ENCODE peak calls at places on chromosomes 2 and 18, in nine cellular contexts. E is GM04503; X is iPS-NIHi11; I is CD4-positive, alpha-beta T cell; Z is NCI-H1092; K is GM10248; T is tibial artery; M is T-helper 2 cell; P is EL. B is an unnamed sample.

GRCh38 chr18:70294471-70295191 is 5.8 kb downstream of the SOCS6 start:
- DNase-seq in E (no peak), X (no peak), I (no peak), Z (no peak), K (no peak), T (no peak), M (no peak), P (no peak), B (no peak)

GRCh38 chr2:30385327-30385726 is 61.7 kb upstream of the LCLAT1 start:
- DNase-seq in E (no peak), X (peak; percentile 72), I (no peak), Z (no peak), K (no peak), T (no peak), M (no peak), P (peak; percentile 32), B (peak; percentile 13)

GRCh38 chr2:127404466-127405251 is 13.6 kb upstream of the PROC start:
- DNase-seq in E (no peak), X (no peak), I (no peak), Z (no peak), K (no peak), T (no peak), M (no peak), P (no peak), B (no peak)

GRCh38 chr2:200590090-200590489 is 4.3 kb downstream of the AOX1 start:
- DNase-seq in E (no peak), X (no peak), I (no peak), Z (no peak), K (no peak), T (peak; percentile 86), M (no peak), P (peak; percentile 25), B (no peak)

GRCh38 chr2:11411244-11411643 is 54.7 kb downstream of the E2F6 start:
- DNase-seq in E (no peak), X (no peak), I (no peak), Z (no peak), K (no peak), T (no peak), M (no peak), P (no peak), B (no peak)

GRCh38 chr2:55843096-55843991 is 80.2 kb downstream of the EFEMP1 start:
- DNase-seq in E (peak; percentile 100), X (no peak), I (no peak), Z (no peak), K (no peak), T (no peak), M (no peak), P (peak; percentile 97), B (peak; percentile 92)

GRCh38 chr18:63264871-63265270 is 54.7 kb downstream of the BCL2 start:
- DNase-seq in E (no peak), X (no peak), I (no peak), Z (peak; percentile 87), K (no peak), T (no peak), M (no peak), P (no peak), B (no peak)

GRCh38 chr2:132733119-132733518 is 63.1 kb upstream of the LYPD1 start:
- DNase-seq in E (no peak), X (no peak), I (no peak), Z (no peak), K (no peak), T (no peak), M (no peak), P (no peak), B (no peak)

GRCh38 chr2:241866896-241867631 is 2.5 kb upstream of the RTP5 start:
- DNase-seq in E (no peak), X (no peak), I (no peak), Z (no peak), K (no peak), T (no peak), M (no peak), P (no peak), B (no peak)

GRCh38 chr2:146982393-146982846 is 862.4 kb upstream of the ACVR2A start:
- DNase-seq in E (peak; percentile 83), X (no peak), I (no peak), Z (no peak), K (no peak), T (peak; percentile 71), M (no peak), P (peak; percentile 29), B (peak; percentile 81)

GRCh38 chr2:127025357-127026062 is 81.4 kb downstream of the BIN1 start:
- DNase-seq in E (peak; percentile 18), X (peak; percentile 79), I (peak; percentile 58), Z (peak; percentile 72), K (peak; percentile 61), T (peak; percentile 72), M (peak; percentile 60), P (peak; percentile 89), B (no peak)

GRCh38 chr2:9303528-9304225 is 97.1 kb downstream of the ASAP2 start:
- DNase-seq in E (no peak), X (no peak), I (no peak), Z (no peak), K (no peak), T (no peak), M (no peak), P (no peak), B (no peak)

GRCh38 chr2:152445791-152446201 is 110.8 kb downstream of the FMNL2 start:
- DNase-seq in E (peak; percentile 82), X (no peak), I (no peak), Z (no peak), K (no peak), T (peak; percentile 56), M (no peak), P (peak; percentile 90), B (peak; percentile 94)

GRCh38 chr2:85445316-85446295 is 27.1 kb downstream of the SH2D6 start:
- DNase-seq in E (peak; percentile 67), X (peak; percentile 27), I (no peak), Z (peak; percentile 9), K (no peak), T (no peak), M (no peak), P (peak; percentile 80), B (no peak)

GRCh38 chr2:233448220-233448559 is 93.9 kb downstream of the DGKD start:
- DNase-seq in E (no peak), X (peak; percentile 67), I (no peak), Z (no peak), K (no peak), T (peak; percentile 7), M (no peak), P (no peak), B (no peak)

GRCh38 chr18:56890632-56891031 is 239.5 kb downstream of the WDR7 start:
- DNase-seq in E (peak; percentile 59), X (peak; percentile 11), I (no peak), Z (no peak), K (no peak), T (no peak), M (no peak), P (peak; percentile 93), B (peak; percentile 81)

GRCh38 chr2:118062048-118062447 is 26.2 kb upstream of the INSIG2 start:
- DNase-seq in E (peak; percentile 68), X (no peak), I (no peak), Z (no peak), K (no peak), T (no peak), M (no peak), P (no peak), B (no peak)

GRCh38 chr2:225064362-225064761 is 22.1 kb upstream of the DOCK10 start:
- DNase-seq in E (no peak), X (no peak), I (no peak), Z (no peak), K (no peak), T (no peak), M (no peak), P (no peak), B (no peak)

GRCh38 chr2:157061799-157062198 is 195.7 kb upstream of the GALNT5 start:
- DNase-seq in E (no peak), X (no peak), I (no peak), Z (no peak), K (no peak), T (no peak), M (no peak), P (no peak), B (no peak)

GRCh38 chr18:51196116-51196810 is 1.2 kb downstream of the MEX3C start:
- DNase-seq in E (no peak), X (no peak), I (peak; percentile 15), Z (peak; percentile 24), K (peak; percentile 35), T (peak; percentile 51), M (peak; percentile 51), P (peak; percentile 28), B (no peak)

GRCh38 chr2:213078686-213079085 is 72.7 kb downstream of the IKZF2 start:
- DNase-seq in E (no peak), X (no peak), I (no peak), Z (no peak), K (no peak), T (no peak), M (no peak), P (no peak), B (no peak)

GRCh38 chr2:226644342-226644957 is 155.2 kb downstream of the IRS1 start:
- DNase-seq in E (no peak), X (no peak), I (no peak), Z (no peak), K (no peak), T (no peak), M (no peak), P (peak; percentile 61), B (peak; percentile 13)

GRCh38 chr2:9748586-9748985 is 94.7 kb upstream of the TAF1B start:
- DNase-seq in E (no peak), X (no peak), I (no peak), Z (no peak), K (peak; percentile 55), T (no peak), M (no peak), P (no peak), B (peak; percentile 64)

GRCh38 chr2:107072150-107072940 is 186.4 kb upstream of the ST6GAL2 start:
- DNase-seq in E (no peak), X (no peak), I (no peak), Z (no peak), K (no peak), T (no peak), M (no peak), P (peak; percentile 2), B (no peak)

GRCh38 chr2:241593271-241593670 is 34.7 kb downstream of the BOK start:
- DNase-seq in E (no peak), X (no peak), I (no peak), Z (no peak), K (no peak), T (no peak), M (no peak), P (no peak), B (no peak)

GRCh38 chr2:79860233-79861058 is 347.6 kb downstream of the CTNNA2 start:
- DNase-seq in E (peak; percentile 9), X (peak; percentile 35), I (no peak), Z (no peak), K (peak; percentile 13), T (no peak), M (no peak), P (peak; percentile 19), B (no peak)

GRCh38 chr2:231223001-231223375 is 24.6 kb downstream of the ARMC9 start:
- DNase-seq in E (no peak), X (no peak), I (no peak), Z (no peak), K (no peak), T (no peak), M (no peak), P (no peak), B (no peak)

GRCh38 chr2:135744761-135745314 is 3.2 kb downstream of the UBXN4 start:
- DNase-seq in E (no peak), X (peak; percentile 53), I (no peak), Z (no peak), K (peak; percentile 24), T (no peak), M (no peak), P (peak; percentile 56), B (peak; percentile 95)

GRCh38 chr2:120287183-120288015 is 34.7 kb downstream of the RALB start:
- DNase-seq in E (peak; percentile 85), X (no peak), I (no peak), Z (no peak), K (peak; percentile 75), T (no peak), M (no peak), P (peak; percentile 89), B (peak; percentile 87)

GRCh38 chr2:47225061-47225783 is 70.1 kb upstream of the STPG4 start:
- DNase-seq in E (peak; percentile 71), X (no peak), I (no peak), Z (peak; percentile 51), K (no peak), T (peak; percentile 24), M (no peak), P (peak; percentile 97), B (peak; percentile 48)

GRCh38 chr2:52112141-52112540 is 1080.2 kb upstream of the NRXN1 start:
- DNase-seq in E (no peak), X (no peak), I (no peak), Z (no peak), K (no peak), T (no peak), M (no peak), P (no peak), B (no peak)